ENCODE peak calls at places on chromosome 11, in ten cellular contexts. L is Peyer's patch; E is ELR; N is activated CD8-positive, alpha-beta memory T cell treated with anti-CD3 and anti-CD28 coated beads for 24 hours; F is stimulated activated CD4-positive, alpha-beta T cell treated with anti-CD3 and anti-CD28 coated beads, Interleukin-4, amount 100 ng/mL, for 24 hours; R is substantia nigra; V is activated T-cell treated with anti-CD3 and anti-CD28 coated beads, Interleukin-2, amount 50 U/mL, for 48 hours; C is iris pigment epithelial cell; K is Caco-2; S is HFF-Myc. W is an unnamed sample.

GRCh38 chr11:40722179-40722795 is 737.2 kb downstream of the LRRC4C start:
- DNase-seq in L (no peak), E (peak; percentile 9), N (no peak), F (no peak), R (no peak), V (peak; percentile 17), C (peak; percentile 4), K (peak; percentile 49), S (no peak), W (no peak)

GRCh38 chr11:18727499-18728236 is 1.7 kb upstream of the IGSF22 start:
- DNase-seq in L (peak; percentile 34), E (peak; percentile 57), N (peak; percentile 78), F (peak; percentile 58), R (no peak), V (peak; percentile 70), C (no peak), K (peak; percentile 59), S (peak; percentile 26), W (no peak)

GRCh38 chr11:2991477-2992233 is 474 bp downstream of the NAP1L4 start:
- DNase-seq in L (peak; percentile 32), E (peak; percentile 49), N (no peak), F (no peak), R (no peak), V (no peak), C (peak; percentile 51), K (no peak), S (no peak), W (peak; percentile 46)

GRCh38 chr11:72625746-72626636 is 48.2 kb downstream of the PDE2A start:
- DNase-seq in L (no peak), E (no peak), N (no peak), F (no peak), R (no peak), V (no peak), C (peak; percentile 44), K (no peak), S (no peak), W (peak; percentile 62)

GRCh38 chr11:117796456-117797428 is at the start of gene DSCAML1:
- DNase-seq in L (no peak), E (no peak), N (peak; percentile 78), F (peak; percentile 48), R (no peak), V (peak; percentile 61), C (no peak), K (no peak), S (no peak), W (peak; percentile 57)

GRCh38 chr11:8959546-8960166 is 4.6 kb downstream of the TMEM9B start:
- DNase-seq in L (no peak), E (peak; percentile 82), N (no peak), F (peak; percentile 31), R (no peak), V (no peak), C (peak; percentile 87), K (peak; percentile 46), S (peak; percentile 75), W (no peak)

GRCh38 chr11:66142370-66143263 is 72.5 kb downstream of the PACS1 start:
- DNase-seq in L (no peak), E (peak; percentile 80), N (no peak), F (no peak), R (no peak), V (no peak), C (peak; percentile 62), K (peak; percentile 62), S (no peak), W (no peak)

GRCh38 chr11:14244926-14245325 is 114.1 kb downstream of the RRAS2 start:
- DNase-seq in L (no peak), E (no peak), N (no peak), F (no peak), R (no peak), V (no peak), C (no peak), K (no peak), S (no peak), W (no peak)

GRCh38 chr11:95688501-95689222 is 100.9 kb downstream of the FAM76B start:
- DNase-seq in L (no peak), E (no peak), N (no peak), F (no peak), R (no peak), V (no peak), C (no peak), K (no peak), S (no peak), W (no peak)

GRCh38 chr11:119341222-119342022 is 739 bp upstream of the C1QTNF5 start:
- DNase-seq in L (no peak), E (no peak), N (no peak), F (no peak), R (no peak), V (peak; percentile 19), C (no peak), K (no peak), S (no peak), W (no peak)

GRCh38 chr11:33893711-33894401 is 2.0 kb upstream of the LMO2 start:
- DNase-seq in L (peak; percentile 45), E (no peak), N (peak; percentile 84), F (peak; percentile 83), R (no peak), V (peak; percentile 87), C (peak; percentile 37), K (no peak), S (no peak), W (no peak)

GRCh38 chr11:72497731-72498130 is 63.4 kb upstream of the CLPB start:
- DNase-seq in L (no peak), E (no peak), N (no peak), F (no peak), R (no peak), V (no peak), C (no peak), K (no peak), S (no peak), W (no peak)

GRCh38 chr11:706439-706956 is 467 bp downstream of the EPS8L2 start:
- DNase-seq in L (no peak), E (peak; percentile 71), N (no peak), F (no peak), R (no peak), V (no peak), C (no peak), K (no peak), S (no peak), W (peak; percentile 43)

GRCh38 chr11:68890490-68891231 is 13.0 kb downstream of the MRPL21 start:
- DNase-seq in L (no peak), E (no peak), N (no peak), F (no peak), R (peak; percentile 20), V (no peak), C (peak; percentile 86), K (no peak), S (peak; percentile 81), W (no peak)

GRCh38 chr11:128553662-128554392 is 33.5 kb downstream of the ETS1 start:
- DNase-seq in L (no peak), E (peak; percentile 66), N (no peak), F (no peak), R (peak; percentile 20), V (no peak), C (peak; percentile 49), K (no peak), S (no peak), W (no peak)

GRCh38 chr11:33063326-33063775 is 24.0 kb downstream of the TCP11L1 start:
- DNase-seq in L (no peak), E (no peak), N (no peak), F (peak; percentile 19), R (no peak), V (no peak), C (peak; percentile 84), K (no peak), S (no peak), W (no peak)

GRCh38 chr11:69381681-69382130 is 87.8 kb downstream of the MYEOV start:
- DNase-seq in L (no peak), E (no peak), N (no peak), F (no peak), R (no peak), V (no peak), C (no peak), K (no peak), S (no peak), W (peak; percentile 19)

GRCh38 chr11:8652140-8652539 is 30.3 kb downstream of the TRIM66 start:
- DNase-seq in L (no peak), E (peak; percentile 93), N (no peak), F (no peak), R (no peak), V (no peak), C (peak; percentile 85), K (no peak), S (peak; percentile 60), W (no peak)

GRCh38 chr11:43760902-43761301 is 80.4 kb downstream of the HSD17B12 start:
- DNase-seq in L (no peak), E (no peak), N (no peak), F (no peak), R (no peak), V (no peak), C (no peak), K (no peak), S (no peak), W (no peak)

GRCh38 chr11:29432719-29433325 is 584.0 kb downstream of the KCNA4 start:
- DNase-seq in L (no peak), E (peak; percentile 45), N (no peak), F (no peak), R (no peak), V (no peak), C (no peak), K (no peak), S (peak; percentile 1), W (no peak)

GRCh38 chr11:58616594-58616993 is 5.9 kb upstream of the CNTF start:
- DNase-seq in L (no peak), E (peak; percentile 92), N (no peak), F (no peak), R (no peak), V (no peak), C (peak; percentile 97), K (no peak), S (peak; percentile 87), W (no peak)

GRCh38 chr11:62665630-62666258 is 632 bp downstream of the CSKMT start:
- DNase-seq in L (peak; percentile 52), E (peak; percentile 57), N (peak; percentile 90), F (peak; percentile 71), R (no peak), V (peak; percentile 78), C (peak; percentile 87), K (no peak), S (no peak), W (peak; percentile 69)

GRCh38 chr11:13647391-13647790 is 21.1 kb upstream of the FAR1 start:
- DNase-seq in L (no peak), E (no peak), N (no peak), F (no peak), R (no peak), V (no peak), C (no peak), K (no peak), S (no peak), W (no peak)

GRCh38 chr11:68724293-68724692 is 27.0 kb downstream of the TESMIN start:
- DNase-seq in L (no peak), E (no peak), N (no peak), F (no peak), R (no peak), V (no peak), C (no peak), K (no peak), S (no peak), W (no peak)

GRCh38 chr11:102592634-102593581 is 32.2 kb downstream of the MMP20 start:
- DNase-seq in L (no peak), E (peak; percentile 63), N (no peak), F (no peak), R (no peak), V (no peak), C (peak; percentile 45), K (no peak), S (no peak), W (no peak)

GRCh38 chr11:61996933-61997332 is 29.5 kb upstream of the FTH1 start:
- DNase-seq in L (no peak), E (no peak), N (no peak), F (no peak), R (peak; percentile 56), V (no peak), C (no peak), K (no peak), S (no peak), W (no peak)

GRCh38 chr11:16615480-16615879 is 123.0 kb upstream of the C11orf58 start:
- DNase-seq in L (no peak), E (no peak), N (no peak), F (no peak), R (no peak), V (no peak), C (no peak), K (no peak), S (no peak), W (no peak)

GRCh38 chr11:79438631-79439429 is 2.0 kb downstream of the TENM4 start:
- DNase-seq in L (peak; percentile 17), E (peak; percentile 35), N (no peak), F (no peak), R (no peak), V (no peak), C (peak; percentile 54), K (no peak), S (no peak), W (no peak)

W was measured in left colon.